ENCODE peak calls at places on chromosomes 1 and 21, in ten cellular contexts. S is nephron progenitor cell, T is epithelial cell of esophagus, U is GM12865, A is astrocyte of the cerebellum, W is AG10803, I is H9, D is fibroblast of the aortic adventitia, Y is thyroid gland, H is cardiac muscle cell. R is an unnamed sample.

GRCh38 chr1:57341721-57342120 is 82.1 kb downstream of the DAB1 start:
- DNase-seq in D (no peak), S (no peak), A (no peak), W (no peak), I (no peak), T (no peak), U (no peak), Y (no peak), H (no peak), R (no peak)

GRCh38 chr1:239868117-239868516 is 223.6 kb upstream of the FMN2 start:
- DNase-seq in D (no peak), Y (no peak), W (no peak), T (no peak), U (no peak), S (no peak), A (no peak), I (no peak), H (no peak), R (no peak)

GRCh38 chr1:208499601-208500000 is 255.4 kb upstream of the PLXNA2 start:
- DNase-seq in U (no peak), A (no peak), I (no peak), Y (no peak), S (no peak), H (no peak), W (no peak), D (no peak), T (no peak), R (no peak)

GRCh38 chr1:247077768-247078314 is 770 bp downstream of the ZNF670 start:
- DNase-seq in H (peak), T (peak), Y (no peak), D (peak), W (peak), S (no peak), A (no peak), U (peak), I (no peak), R (peak)

GRCh38 chr1:244030481-244031040 is 20.5 kb upstream of the ZBTB18 start:
- DNase-seq in U (no peak), H (no peak), T (no peak), S (no peak), I (no peak), W (no peak), A (no peak), D (no peak), Y (no peak), R (no peak)

GRCh38 chr1:95233321-95233736 is 681 bp upstream of the RWDD3 start:
- DNase-seq in I (no peak), S (peak), U (peak), D (no peak), T (no peak), H (peak), W (peak), A (no peak), Y (peak), R (no peak)

GRCh38 chr1:36080236-36080635 is 3.7 kb upstream of the TEKT2 start:
- DNase-seq in Y (no peak), D (no peak), A (no peak), I (no peak), H (no peak), T (no peak), W (no peak), U (no peak), S (no peak), R (no peak)

GRCh38 chr1:29358183-29358582 is 121.9 kb downstream of the PTPRU start:
- DNase-seq in Y (no peak), W (no peak), U (no peak), D (no peak), A (no peak), S (no peak), I (peak), H (no peak), T (no peak), R (no peak)

GRCh38 chr1:235557495-235557894 is 53.2 kb upstream of the B3GALNT2 start:
- DNase-seq in W (no peak), D (no peak), S (peak), I (peak), A (no peak), Y (no peak), U (no peak), T (no peak), H (no peak), R (no peak)

GRCh38 chr1:222060247-222060851 is 318.5 kb upstream of the DUSP10 start:
- DNase-seq in Y (no peak), U (no peak), W (no peak), T (no peak), A (no peak), S (no peak), H (no peak), I (no peak), D (no peak), R (no peak)

GRCh38 chr1:98452162-98452561 is 209.4 kb upstream of the SNX7 start:
- DNase-seq in H (peak), T (no peak), Y (no peak), D (no peak), S (no peak), A (no peak), I (no peak), U (no peak), W (no peak), R (no peak)

GRCh38 chr1:62295921-62296451 is 23.2 kb downstream of the KANK4 start:
- DNase-seq in W (peak), Y (no peak), D (peak), H (peak), S (no peak), U (peak), I (no peak), A (peak), T (no peak), R (no peak)

GRCh38 chr1:51518033-51518729 is 885 bp downstream of the EPS15 start:
- DNase-seq in S (peak), H (peak), Y (peak), U (peak), D (peak), I (peak), W (no peak), T (peak), A (no peak), R (no peak)

GRCh38 chr1:111738436-111739221 is 566 bp downstream of the INKA2 start:
- DNase-seq in Y (peak), U (peak), W (peak), H (peak), I (peak), S (peak), A (no peak), T (peak), D (peak), R (no peak)

GRCh38 chr21:21232320-21232719 is 234.1 kb downstream of the NCAM2 start:
- DNase-seq in Y (peak), A (peak), I (no peak), D (peak), T (peak), S (peak), H (peak), U (no peak), W (peak), R (no peak)

GRCh38 chr1:77446841-77447555 is 165.2 kb downstream of the AK5 start:
- DNase-seq in D (no peak), Y (no peak), H (no peak), A (no peak), W (peak), T (no peak), S (no peak), U (no peak), I (no peak), R (no peak)

GRCh38 chr21:42570841-42571387 is 57.3 kb downstream of the SLC37A1 start:
- DNase-seq in T (no peak), A (no peak), I (no peak), Y (peak), H (no peak), U (no peak), S (peak), D (no peak), W (no peak), R (no peak)

GRCh38 chr1:59218521-59219236 is 78.2 kb upstream of the FGGY start:
- DNase-seq in W (peak), T (no peak), H (peak), D (no peak), S (no peak), I (no peak), A (no peak), Y (no peak), U (no peak), R (no peak)

GRCh38 chr1:185227161-185227560 is 70.2 kb downstream of the SWT1 start:
- DNase-seq in U (no peak), D (no peak), W (no peak), S (no peak), Y (no peak), I (no peak), H (no peak), A (no peak), T (no peak), R (no peak)

GRCh38 chr1:109772658-109773202 is 9.0 kb upstream of the EPS8L3 start:
- DNase-seq in D (no peak), S (no peak), A (no peak), I (no peak), Y (no peak), T (no peak), W (no peak), U (no peak), H (no peak), R (no peak)

GRCh38 chr1:227077783-227078182 is 137.7 kb downstream of the COQ8A start:
- DNase-seq in T (no peak), U (no peak), D (no peak), A (no peak), W (no peak), Y (no peak), H (no peak), S (no peak), I (no peak), R (no peak)

GRCh38 chr1:51548986-51549619 is 30.0 kb upstream of the EPS15 start:
- DNase-seq in S (no peak), T (no peak), A (no peak), W (peak), U (peak), H (no peak), I (no peak), D (no peak), Y (no peak), R (no peak)

GRCh38 chr1:158154501-158154900 is 26.2 kb upstream of the CD1D start:
- DNase-seq in Y (no peak), W (no peak), I (no peak), A (no peak), T (no peak), H (no peak), D (no peak), S (no peak), U (no peak), R (no peak)

GRCh38 chr1:222618880-222619321 is 1.0 kb downstream of the MIA3 start:
- DNase-seq in D (peak), U (peak), W (peak), A (no peak), I (peak), Y (peak), H (peak), T (peak), S (peak), R (no peak)

GRCh38 chr21:36422279-36423098 is 37.3 kb downstream of the CHAF1B start:
- DNase-seq in A (no peak), W (peak), H (peak), S (peak), U (peak), Y (peak), I (peak), T (peak), D (peak), R (no peak)
- TF ChIP-seq CTCF in A (peak), W (peak), H (peak), S (peak), U (peak), Y (peak), I (peak), T (peak), D (peak), R (peak)

GRCh38 chr1:18266391-18266790 is 158.8 kb downstream of the IGSF21 start:
- DNase-seq in A (no peak), D (no peak), Y (no peak), T (no peak), I (no peak), H (no peak), W (no peak), U (no peak), S (no peak), R (no peak)

GRCh38 chr1:18265641-18266040 is 158.0 kb downstream of the IGSF21 start:
- DNase-seq in I (no peak), S (no peak), D (no peak), Y (no peak), H (no peak), U (no peak), W (no peak), T (no peak), A (no peak), R (no peak)

GRCh38 chr1:18271336-18271735 is 163.7 kb downstream of the IGSF21 start:
- DNase-seq in D (no peak), S (no peak), H (no peak), U (no peak), T (no peak), W (no peak), A (no peak), I (no peak), Y (no peak), R (no peak)
- TF ChIP-seq CTCF in D (no peak), S (no peak), H (no peak), U (no peak), T (no peak), W (no peak), A (no peak), I (no peak), Y (no peak), R (no peak)

GRCh38 chr21:40177979-40178378 is 310.7 kb downstream of the PCP4 start:
- DNase-seq in Y (no peak), A (no peak), I (no peak), T (no peak), W (no peak), U (no peak), H (no peak), D (no peak), S (no peak), R (no peak)

GRCh38 chr21:40178726-40179125 is 311.5 kb downstream of the PCP4 start:
- DNase-seq in H (no peak), W (no peak), S (no peak), I (no peak), Y (no peak), T (no peak), D (no peak), A (no peak), U (no peak), R (no peak)

GRCh38 chr21:40169971-40170370 is 302.7 kb downstream of the PCP4 start:
- DNase-seq in D (no peak), Y (no peak), U (no peak), I (no peak), S (no peak), H (no peak), T (no peak), A (no peak), W (no peak), R (no peak)

GRCh38 chr21:40176732-40177131 is 309.5 kb downstream of the PCP4 start:
- DNase-seq in I (no peak), D (no peak), H (no peak), Y (no peak), A (no peak), S (no peak), W (no peak), T (no peak), U (no peak), R (no peak)

GRCh38 chr21:40173833-40174232 is 306.6 kb downstream of the PCP4 start:
- DNase-seq in Y (no peak), U (no peak), T (no peak), D (no peak), A (no peak), H (no peak), I (peak), S (no peak), W (no peak), R (no peak)
- TF ChIP-seq CTCF in Y (no peak), U (no peak), T (no peak), D (no peak), A (no peak), H (no peak), I (peak), S (no peak), W (no peak), R (no peak)

GRCh38 chr1:9292361-9293240 is at the start of gene SPSB1:
- DNase-seq in I (peak), S (peak), T (peak), H (peak), W (peak), Y (peak), A (no peak), D (peak), U (peak), R (no peak)
- TF ChIP-seq CTCF in I (no peak), S (no peak), T (no peak), H (no peak), W (no peak), Y (no peak), A (no peak), D (peak), U (no peak), R (no peak)

GRCh38 chr21:23131177-23131576 is 2133.0 kb downstream of the NCAM2 start:
- DNase-seq in Y (no peak), A (no peak), H (no peak), I (no peak), W (no peak), T (peak), S (no peak), U (no peak), D (no peak), R (no peak)
- TF ChIP-seq CTCF in Y (no peak), A (no peak), H (no peak), I (peak), W (no peak), T (no peak), S (no peak), U (no peak), D (no peak), R (peak)

GRCh38 chr21:45582128-45582527 is 39.9 kb upstream of the SLC19A1 start:
- DNase-seq in W (no peak), T (no peak), U (no peak), D (no peak), Y (no peak), A (no peak), I (no peak), S (no peak), H (no peak), R (no peak)
- TF ChIP-seq CTCF in W (no peak), T (no peak), U (no peak), D (no peak), Y (no peak), A (no peak), I (no peak), S (no peak), H (no peak), R (no peak)

GRCh38 chr1:63917571-63918394 is 144.0 kb downstream of the ROR1 start:
- DNase-seq in D (no peak), Y (no peak), U (peak), I (peak), H (no peak), T (peak), S (no peak), W (no peak), A (no peak), R (no peak)
- TF ChIP-seq CTCF in D (peak), Y (no peak), U (peak), I (peak), H (peak), T (peak), S (no peak), W (peak), A (peak), R (peak)

GRCh38 chr1:175338447-175339135 is 146.0 kb upstream of the KIAA0040 start:
- DNase-seq in I (peak), S (peak), H (no peak), T (peak), W (no peak), Y (no peak), U (peak), A (no peak), D (no peak), R (no peak)
- TF ChIP-seq CTCF in I (peak), S (peak), H (peak), T (peak), W (peak), Y (no peak), U (peak), A (no peak), D (peak), R (peak)

GRCh38 chr1:207004931-207005830 is 27.4 kb downstream of the C1orf116 start:
- DNase-seq in A (peak), H (peak), Y (peak), U (peak), W (peak), S (peak), D (peak), I (peak), T (peak), R (no peak)
- TF ChIP-seq CTCF in A (peak), H (peak), Y (peak), U (peak), W (peak), S (peak), D (peak), I (peak), T (peak), R (peak)

DNA sequence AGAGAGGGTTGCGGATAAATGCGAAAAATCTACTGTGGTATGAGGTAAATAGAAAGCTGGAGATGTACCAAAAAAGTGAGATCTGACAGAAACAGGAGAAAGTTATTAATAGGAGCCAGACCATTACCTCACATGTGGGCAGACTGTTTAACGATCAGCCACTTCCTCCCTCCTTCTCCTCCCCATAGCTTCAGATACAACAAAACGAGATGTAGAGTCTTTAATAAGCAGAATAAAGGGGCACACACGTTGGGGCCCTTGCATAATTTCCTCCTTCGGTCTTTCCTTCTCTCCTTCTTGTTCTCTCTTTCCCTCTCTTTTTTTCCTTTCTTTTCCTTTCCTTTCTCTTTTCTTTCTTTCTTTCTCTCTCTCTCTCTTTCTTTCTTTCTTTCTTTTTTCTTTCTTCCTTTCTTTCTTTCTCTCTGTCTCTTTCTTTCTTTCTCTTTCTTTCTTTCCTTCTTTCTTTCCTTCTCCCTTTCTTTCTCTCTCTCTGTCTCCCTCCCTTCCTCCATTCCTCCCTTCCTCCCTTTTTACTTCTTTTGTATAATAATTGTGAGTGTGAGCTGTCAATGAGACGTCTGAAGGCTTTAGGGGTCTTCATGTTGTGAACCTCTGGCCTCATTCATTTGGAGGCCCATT is 242.1 kb downstream of the GRIK1 start:
- DNase-seq in W (no peak), H (no peak), S (no peak), A (no peak), Y (no peak), U (peak), I (no peak), T (no peak), D (peak), R (no peak)
- TF ChIP-seq CTCF in W (no peak), H (no peak), S (no peak), A (no peak), Y (no peak), U (no peak), I (no peak), T (no peak), D (no peak), R (no peak)